ENCODE peak calls at places on chromosomes 4 and X, in eight cellular contexts. One of them, this sample, is unnamed.

GRCh38 chr4:188822698-188823097 is 683.5 kb downstream of the TRIML1 start:
- DNase-seq in SW480: peak
- DNase-seq in tibial artery: no peak
- DNase-seq in NCI-H1105: no peak
- DNase-seq in RPMI8226: no peak
- DNase-seq in T-cell: no peak
- DNase-seq in stomach: no peak
- DNase-seq in AG10803: no peak
- DNase-seq in this sample: no peak

GRCh38 chr4:86556791-86557415 is 37.2 kb upstream of the PTPN13 start:
- DNase-seq in NCI-H1105: no peak
- DNase-seq in T-cell: no peak
- DNase-seq in SW480: peak
- DNase-seq in RPMI8226: no peak
- DNase-seq in stomach: no peak
- DNase-seq in AG10803: no peak
- DNase-seq in tibial artery: no peak
- DNase-seq in this sample: no peak

GRCh38 chr4:141654098-141654497 is 17.7 kb downstream of the IL15 start:
- DNase-seq in NCI-H1105: no peak
- DNase-seq in tibial artery: no peak
- DNase-seq in stomach: no peak
- DNase-seq in SW480: peak
- DNase-seq in AG10803: no peak
- DNase-seq in T-cell: no peak
- DNase-seq in RPMI8226: no peak
- DNase-seq in this sample: no peak

GRCh38 chrX:97387004-97387403 is 503.3 kb downstream of the RPA4 start:
- DNase-seq in T-cell: no peak
- DNase-seq in NCI-H1105: no peak
- DNase-seq in AG10803: no peak
- DNase-seq in stomach: no peak
- DNase-seq in SW480: no peak
- DNase-seq in RPMI8226: no peak
- DNase-seq in tibial artery: no peak
- DNase-seq in this sample: no peak

GRCh38 chrX:114450911-114451310 is 133.0 kb upstream of the HTR2C start:
- DNase-seq in T-cell: no peak
- DNase-seq in NCI-H1105: no peak
- DNase-seq in SW480: no peak
- DNase-seq in stomach: no peak
- DNase-seq in RPMI8226: no peak
- DNase-seq in tibial artery: no peak
- DNase-seq in AG10803: no peak
- DNase-seq in this sample: no peak

GRCh38 chrX:54419559-54420302 is 20.5 kb upstream of the TSR2 start:
- DNase-seq in NCI-H1105: no peak
- DNase-seq in RPMI8226: no peak
- DNase-seq in tibial artery: no peak
- DNase-seq in stomach: no peak
- DNase-seq in T-cell: no peak
- DNase-seq in AG10803: no peak
- DNase-seq in SW480: no peak
- DNase-seq in this sample: no peak

GRCh38 chrX:94058728-94059382 is 384.8 kb downstream of the FAM133A start:
- DNase-seq in RPMI8226: peak
- DNase-seq in stomach: no peak
- DNase-seq in NCI-H1105: peak
- DNase-seq in AG10803: no peak
- DNase-seq in SW480: peak
- DNase-seq in T-cell: no peak
- DNase-seq in tibial artery: no peak
- DNase-seq in this sample: no peak

GRCh38 chr4:151894246-151894645 is 133.4 kb upstream of the GATB start:
- DNase-seq in stomach: no peak
- DNase-seq in T-cell: no peak
- DNase-seq in AG10803: no peak
- DNase-seq in RPMI8226: no peak
- DNase-seq in SW480: no peak
- DNase-seq in tibial artery: no peak
- DNase-seq in NCI-H1105: no peak
- DNase-seq in this sample: no peak

GRCh38 chr4:125125256-125125655 is 189.5 kb upstream of the FAT4 start:
- DNase-seq in NCI-H1105: no peak
- DNase-seq in stomach: no peak
- DNase-seq in T-cell: no peak
- DNase-seq in SW480: no peak
- DNase-seq in tibial artery: no peak
- DNase-seq in AG10803: no peak
- DNase-seq in RPMI8226: no peak
- DNase-seq in this sample: no peak

GRCh38 chrX:154348114-154348531 is 26.3 kb downstream of the FLNA start:
- DNase-seq in T-cell: no peak
- DNase-seq in AG10803: peak
- DNase-seq in RPMI8226: no peak
- DNase-seq in SW480: no peak
- DNase-seq in tibial artery: peak
- DNase-seq in stomach: no peak
- DNase-seq in NCI-H1105: no peak
- DNase-seq in this sample: no peak

This sample was measured in type B pancreatic cell.